ENCODE peak calls at places on chromosomes 6 and 20, in eight cellular contexts. M, K, G, Z, B, H, S and U are unnamed samples.

GRCh38 chr20:55057779-55058415 is 582.5 kb downstream of the DOK5 start:
- DNase-seq in M (no peak), K (no peak), G (peak), Z (peak), B (no peak), H (no peak), S (no peak), U (no peak)

GRCh38 chr6:107202876-107203468 is 87.7 kb upstream of the BEND3 start:
- DNase-seq in M (no peak), K (peak), G (no peak), Z (no peak), B (no peak), H (no peak), S (no peak), U (no peak)

GRCh38 chr20:58308290-58308679 is 1.2 kb upstream of the RAB22A start:
- DNase-seq in M (no peak), K (no peak), G (no peak), Z (no peak), B (no peak), H (no peak), S (no peak), U (no peak)

GRCh38 chr6:167778497-167779122 is 48.1 kb upstream of the AFDN start:
- DNase-seq in M (no peak), K (peak), G (no peak), Z (no peak), B (no peak), H (no peak), S (no peak), U (no peak)

GRCh38 chr6:82908661-82909060 is 157.0 kb downstream of the UBE3D start:
- DNase-seq in M (peak), K (no peak), G (peak), Z (no peak), B (no peak), H (no peak), S (no peak), U (no peak)

GRCh38 chr20:31572042-31572700 is 32.9 kb upstream of the ID1 start:
- DNase-seq in M (no peak), K (no peak), G (no peak), Z (no peak), B (no peak), H (no peak), S (no peak), U (no peak)

GRCh38 chr6:73388800-73389512 is 5.7 kb upstream of the DDX43 start:
- DNase-seq in M (peak), K (peak), G (peak), Z (peak), B (peak), H (no peak), S (peak), U (peak)

GRCh38 chr6:166437661-166438060 is 54.9 kb upstream of the MPC1 start:
- DNase-seq in M (no peak), K (no peak), G (no peak), Z (no peak), B (no peak), H (no peak), S (no peak), U (no peak)

GRCh38 chr20:10673831-10674683 is at the start of gene JAG1:
- DNase-seq in M (peak), K (peak), G (peak), Z (peak), B (peak), H (peak), S (peak), U (peak)

GRCh38 chr6:56727097-56727845 is 84.6 kb upstream of the DST start:
- DNase-seq in M (no peak), K (no peak), G (peak), Z (no peak), B (peak), H (no peak), S (no peak), U (no peak)